ENCODE peak calls at places on chromosomes 6 and 20, in ten cellular contexts. One of them, this sample, is unnamed.

GRCh38 chr6:163634514-163635171 is 220.1 kb downstream of the QKI start:
- DNase-seq in caudate nucleus: no peak
- DNase-seq in astrocyte: no peak
- DNase-seq in stimulated activated naive CD4-positive, alpha-beta T cell: no peak
- DNase-seq in kidney tubule cell: no peak
- DNase-seq in cardiac septum: peak; percentile 63
- DNase-seq in T-helper 17 cell: no peak
- DNase-seq in choroid plexus epithelial cell: no peak
- DNase-seq in skeletal muscle cell: no peak
- DNase-seq in activated CD8-positive, alpha-beta T cell treated with anti-CD3 and anti-CD28 coated beads for 36 hours: no peak
- DNase-seq in this sample: no peak

GRCh38 chr6:7112741-7113313 is 5.1 kb downstream of the RREB1 start:
- DNase-seq in stimulated activated naive CD4-positive, alpha-beta T cell: peak; percentile 67
- DNase-seq in caudate nucleus: no peak
- DNase-seq in astrocyte: no peak
- DNase-seq in kidney tubule cell: peak; percentile 71
- DNase-seq in skeletal muscle cell: no peak
- DNase-seq in activated CD8-positive, alpha-beta T cell treated with anti-CD3 and anti-CD28 coated beads for 36 hours: peak; percentile 67
- DNase-seq in T-helper 17 cell: no peak
- DNase-seq in choroid plexus epithelial cell: no peak
- DNase-seq in cardiac septum: no peak
- DNase-seq in this sample: no peak

GRCh38 chr6:30007132-30007764 is 53.8 kb upstream of the POLR1H start:
- DNase-seq in choroid plexus epithelial cell: no peak
- DNase-seq in cardiac septum: no peak
- DNase-seq in skeletal muscle cell: no peak
- DNase-seq in caudate nucleus: no peak
- DNase-seq in kidney tubule cell: no peak
- DNase-seq in T-helper 17 cell: no peak
- DNase-seq in activated CD8-positive, alpha-beta T cell treated with anti-CD3 and anti-CD28 coated beads for 36 hours: peak; percentile 45
- DNase-seq in astrocyte: no peak
- DNase-seq in stimulated activated naive CD4-positive, alpha-beta T cell: peak; percentile 21
- DNase-seq in this sample: peak; percentile 89

GRCh38 chr6:27312146-27312949 is at the start of gene POM121L2:
- DNase-seq in astrocyte: peak; percentile 13
- DNase-seq in choroid plexus epithelial cell: peak; percentile 61
- DNase-seq in skeletal muscle cell: no peak
- DNase-seq in cardiac septum: no peak
- DNase-seq in T-helper 17 cell: peak; percentile 19
- DNase-seq in stimulated activated naive CD4-positive, alpha-beta T cell: peak; percentile 55
- DNase-seq in caudate nucleus: peak; percentile 59
- DNase-seq in kidney tubule cell: peak; percentile 86
- DNase-seq in activated CD8-positive, alpha-beta T cell treated with anti-CD3 and anti-CD28 coated beads for 36 hours: peak; percentile 72
- DNase-seq in this sample: peak; percentile 87

GRCh38 chr6:115365783-115366182 is 694.9 kb downstream of the FRK start:
- DNase-seq in activated CD8-positive, alpha-beta T cell treated with anti-CD3 and anti-CD28 coated beads for 36 hours: no peak
- DNase-seq in kidney tubule cell: no peak
- DNase-seq in cardiac septum: no peak
- DNase-seq in T-helper 17 cell: no peak
- DNase-seq in stimulated activated naive CD4-positive, alpha-beta T cell: no peak
- DNase-seq in caudate nucleus: no peak
- DNase-seq in skeletal muscle cell: no peak
- DNase-seq in astrocyte: no peak
- DNase-seq in choroid plexus epithelial cell: no peak
- DNase-seq in this sample: no peak

GRCh38 chr6:157764346-157765068 is 58.5 kb upstream of the SNX9 start:
- DNase-seq in stimulated activated naive CD4-positive, alpha-beta T cell: peak; percentile 92
- DNase-seq in choroid plexus epithelial cell: peak; percentile 100
- DNase-seq in skeletal muscle cell: peak; percentile 100
- DNase-seq in cardiac septum: peak; percentile 92
- DNase-seq in activated CD8-positive, alpha-beta T cell treated with anti-CD3 and anti-CD28 coated beads for 36 hours: peak; percentile 88
- DNase-seq in astrocyte: peak; percentile 100
- DNase-seq in T-helper 17 cell: peak; percentile 66
- DNase-seq in caudate nucleus: peak; percentile 89
- DNase-seq in kidney tubule cell: peak; percentile 100
- DNase-seq in this sample: no peak

GRCh38 chr20:25243416-25243979 is 4.4 kb upstream of the PYGB start:
- DNase-seq in T-helper 17 cell: no peak
- DNase-seq in astrocyte: no peak
- DNase-seq in kidney tubule cell: peak; percentile 55
- DNase-seq in stimulated activated naive CD4-positive, alpha-beta T cell: no peak
- DNase-seq in cardiac septum: no peak
- DNase-seq in choroid plexus epithelial cell: no peak
- DNase-seq in skeletal muscle cell: no peak
- DNase-seq in caudate nucleus: no peak
- DNase-seq in activated CD8-positive, alpha-beta T cell treated with anti-CD3 and anti-CD28 coated beads for 36 hours: no peak
- DNase-seq in this sample: no peak

GRCh38 chr6:170198298-170198697 is 92.6 kb downstream of the DLL1 start:
- DNase-seq in activated CD8-positive, alpha-beta T cell treated with anti-CD3 and anti-CD28 coated beads for 36 hours: no peak
- DNase-seq in astrocyte: peak; percentile 14
- DNase-seq in cardiac septum: no peak
- DNase-seq in stimulated activated naive CD4-positive, alpha-beta T cell: no peak
- DNase-seq in caudate nucleus: no peak
- DNase-seq in T-helper 17 cell: no peak
- DNase-seq in kidney tubule cell: no peak
- DNase-seq in skeletal muscle cell: no peak
- DNase-seq in choroid plexus epithelial cell: no peak
- DNase-seq in this sample: no peak

GRCh38 chr20:48002517-48002970 is 217.3 kb upstream of the SULF2 start:
- DNase-seq in caudate nucleus: no peak
- DNase-seq in kidney tubule cell: peak; percentile 50
- DNase-seq in skeletal muscle cell: no peak
- DNase-seq in cardiac septum: no peak
- DNase-seq in activated CD8-positive, alpha-beta T cell treated with anti-CD3 and anti-CD28 coated beads for 36 hours: no peak
- DNase-seq in choroid plexus epithelial cell: no peak
- DNase-seq in T-helper 17 cell: no peak
- DNase-seq in stimulated activated naive CD4-positive, alpha-beta T cell: no peak
- DNase-seq in astrocyte: no peak
- DNase-seq in this sample: no peak

GRCh38 chr6:41538556-41539182 is 7.5 kb upstream of the FOXP4 start:
- DNase-seq in skeletal muscle cell: no peak
- DNase-seq in stimulated activated naive CD4-positive, alpha-beta T cell: no peak
- DNase-seq in T-helper 17 cell: no peak
- DNase-seq in activated CD8-positive, alpha-beta T cell treated with anti-CD3 and anti-CD28 coated beads for 36 hours: no peak
- DNase-seq in kidney tubule cell: peak; percentile 52
- DNase-seq in astrocyte: no peak
- DNase-seq in choroid plexus epithelial cell: peak; percentile 56
- DNase-seq in caudate nucleus: no peak
- DNase-seq in cardiac septum: no peak
- DNase-seq in this sample: no peak

GRCh38 chr6:163291622-163292021 is 122.9 kb upstream of the QKI start:
- DNase-seq in T-helper 17 cell: no peak
- DNase-seq in skeletal muscle cell: peak; percentile 83
- DNase-seq in kidney tubule cell: no peak
- DNase-seq in caudate nucleus: no peak
- DNase-seq in choroid plexus epithelial cell: peak; percentile 72
- DNase-seq in stimulated activated naive CD4-positive, alpha-beta T cell: no peak
- DNase-seq in activated CD8-positive, alpha-beta T cell treated with anti-CD3 and anti-CD28 coated beads for 36 hours: no peak
- DNase-seq in cardiac septum: no peak
- DNase-seq in astrocyte: peak; percentile 82
- DNase-seq in this sample: no peak

GRCh38 chr6:153275997-153276396 is 144.9 kb upstream of the RGS17 start:
- DNase-seq in cardiac septum: no peak
- DNase-seq in activated CD8-positive, alpha-beta T cell treated with anti-CD3 and anti-CD28 coated beads for 36 hours: no peak
- DNase-seq in astrocyte: no peak
- DNase-seq in caudate nucleus: no peak
- DNase-seq in choroid plexus epithelial cell: no peak
- DNase-seq in kidney tubule cell: no peak
- DNase-seq in stimulated activated naive CD4-positive, alpha-beta T cell: no peak
- DNase-seq in skeletal muscle cell: no peak
- DNase-seq in T-helper 17 cell: no peak
- DNase-seq in this sample: no peak

GRCh38 chr6:912871-913663 is 220.1 kb upstream of the EXOC2 start:
- DNase-seq in choroid plexus epithelial cell: peak; percentile 82
- DNase-seq in skeletal muscle cell: peak; percentile 4
- DNase-seq in kidney tubule cell: peak; percentile 62
- DNase-seq in stimulated activated naive CD4-positive, alpha-beta T cell: no peak
- DNase-seq in caudate nucleus: peak; percentile 51
- DNase-seq in cardiac septum: no peak
- DNase-seq in T-helper 17 cell: no peak
- DNase-seq in astrocyte: no peak
- DNase-seq in activated CD8-positive, alpha-beta T cell treated with anti-CD3 and anti-CD28 coated beads for 36 hours: no peak
- DNase-seq in this sample: peak; percentile 87

GRCh38 chr20:64033981-64034493 is 1.9 kb upstream of the C20orf204 start:
- DNase-seq in skeletal muscle cell: no peak
- DNase-seq in T-helper 17 cell: no peak
- DNase-seq in caudate nucleus: no peak
- DNase-seq in cardiac septum: no peak
- DNase-seq in kidney tubule cell: no peak
- DNase-seq in astrocyte: no peak
- DNase-seq in activated CD8-positive, alpha-beta T cell treated with anti-CD3 and anti-CD28 coated beads for 36 hours: no peak
- DNase-seq in stimulated activated naive CD4-positive, alpha-beta T cell: no peak
- DNase-seq in choroid plexus epithelial cell: no peak
- DNase-seq in this sample: no peak

GRCh38 chr6:77040566-77041195 is 422.6 kb downstream of the HTR1B start:
- DNase-seq in caudate nucleus: no peak
- DNase-seq in skeletal muscle cell: no peak
- DNase-seq in kidney tubule cell: no peak
- DNase-seq in cardiac septum: no peak
- DNase-seq in stimulated activated naive CD4-positive, alpha-beta T cell: no peak
- DNase-seq in choroid plexus epithelial cell: no peak
- DNase-seq in T-helper 17 cell: no peak
- DNase-seq in activated CD8-positive, alpha-beta T cell treated with anti-CD3 and anti-CD28 coated beads for 36 hours: no peak
- DNase-seq in astrocyte: peak; percentile 2
- DNase-seq in this sample: no peak

GRCh38 chr6:22247916-22248482 is 48.8 kb downstream of the PRL start:
- DNase-seq in stimulated activated naive CD4-positive, alpha-beta T cell: no peak
- DNase-seq in caudate nucleus: no peak
- DNase-seq in kidney tubule cell: peak; percentile 15
- DNase-seq in skeletal muscle cell: no peak
- DNase-seq in choroid plexus epithelial cell: peak; percentile 64
- DNase-seq in cardiac septum: no peak
- DNase-seq in T-helper 17 cell: no peak
- DNase-seq in astrocyte: peak; percentile 25
- DNase-seq in activated CD8-positive, alpha-beta T cell treated with anti-CD3 and anti-CD28 coated beads for 36 hours: no peak
- DNase-seq in this sample: no peak

GRCh38 chr20:37075932-37076685 is 19.7 kb downstream of the RBL1 start:
- DNase-seq in choroid plexus epithelial cell: peak; percentile 14
- DNase-seq in astrocyte: no peak
- DNase-seq in skeletal muscle cell: no peak
- DNase-seq in caudate nucleus: no peak
- DNase-seq in T-helper 17 cell: no peak
- DNase-seq in stimulated activated naive CD4-positive, alpha-beta T cell: no peak
- DNase-seq in kidney tubule cell: no peak
- DNase-seq in cardiac septum: no peak
- DNase-seq in activated CD8-positive, alpha-beta T cell treated with anti-CD3 and anti-CD28 coated beads for 36 hours: no peak
- DNase-seq in this sample: no peak

GRCh38 chr6:75268988-75269354 is 15.6 kb downstream of the TMEM30A start:
- DNase-seq in T-helper 17 cell: no peak
- DNase-seq in activated CD8-positive, alpha-beta T cell treated with anti-CD3 and anti-CD28 coated beads for 36 hours: no peak
- DNase-seq in caudate nucleus: no peak
- DNase-seq in astrocyte: no peak
- DNase-seq in cardiac septum: no peak
- DNase-seq in choroid plexus epithelial cell: no peak
- DNase-seq in kidney tubule cell: no peak
- DNase-seq in stimulated activated naive CD4-positive, alpha-beta T cell: no peak
- DNase-seq in skeletal muscle cell: no peak
- DNase-seq in this sample: no peak

GRCh38 chr20:9241232-9241692 is 172.4 kb downstream of the PLCB4 start:
- DNase-seq in kidney tubule cell: peak; percentile 93
- DNase-seq in skeletal muscle cell: peak; percentile 35
- DNase-seq in stimulated activated naive CD4-positive, alpha-beta T cell: no peak
- DNase-seq in astrocyte: peak; percentile 98
- DNase-seq in T-helper 17 cell: no peak
- DNase-seq in choroid plexus epithelial cell: peak; percentile 91
- DNase-seq in activated CD8-positive, alpha-beta T cell treated with anti-CD3 and anti-CD28 coated beads for 36 hours: no peak
- DNase-seq in cardiac septum: no peak
- DNase-seq in caudate nucleus: no peak
- DNase-seq in this sample: no peak

GRCh38 chr20:40457404-40457803 is 231.6 kb downstream of the MAFB start:
- DNase-seq in skeletal muscle cell: no peak
- DNase-seq in cardiac septum: no peak
- DNase-seq in T-helper 17 cell: no peak
- DNase-seq in activated CD8-positive, alpha-beta T cell treated with anti-CD3 and anti-CD28 coated beads for 36 hours: no peak
- DNase-seq in astrocyte: no peak
- DNase-seq in stimulated activated naive CD4-positive, alpha-beta T cell: no peak
- DNase-seq in kidney tubule cell: no peak
- DNase-seq in choroid plexus epithelial cell: no peak
- DNase-seq in caudate nucleus: no peak
- DNase-seq in this sample: no peak

GRCh38 chr6:46735720-46736031 is 501 bp upstream of the PLA2G7 start:
- DNase-seq in cardiac septum: no peak
- DNase-seq in astrocyte: no peak
- DNase-seq in skeletal muscle cell: no peak
- DNase-seq in T-helper 17 cell: no peak
- DNase-seq in kidney tubule cell: no peak
- DNase-seq in caudate nucleus: peak; percentile 37
- DNase-seq in activated CD8-positive, alpha-beta T cell treated with anti-CD3 and anti-CD28 coated beads for 36 hours: no peak
- DNase-seq in stimulated activated naive CD4-positive, alpha-beta T cell: no peak
- DNase-seq in choroid plexus epithelial cell: no peak
- DNase-seq in this sample: no peak

GRCh38 chr6:149384464-149384863 is 15.6 kb upstream of the SUMO4 start:
- DNase-seq in stimulated activated naive CD4-positive, alpha-beta T cell: no peak
- DNase-seq in T-helper 17 cell: no peak
- DNase-seq in caudate nucleus: no peak
- DNase-seq in cardiac septum: no peak
- DNase-seq in choroid plexus epithelial cell: no peak
- DNase-seq in astrocyte: no peak
- DNase-seq in skeletal muscle cell: no peak
- DNase-seq in activated CD8-positive, alpha-beta T cell treated with anti-CD3 and anti-CD28 coated beads for 36 hours: no peak
- DNase-seq in kidney tubule cell: no peak
- DNase-seq in this sample: no peak

GRCh38 chr6:115766745-115767462 is 293.8 kb downstream of the FRK start:
- DNase-seq in T-helper 17 cell: no peak
- DNase-seq in skeletal muscle cell: no peak
- DNase-seq in stimulated activated naive CD4-positive, alpha-beta T cell: no peak
- DNase-seq in cardiac septum: no peak
- DNase-seq in caudate nucleus: no peak
- DNase-seq in kidney tubule cell: no peak
- DNase-seq in choroid plexus epithelial cell: peak; percentile 0
- DNase-seq in activated CD8-positive, alpha-beta T cell treated with anti-CD3 and anti-CD28 coated beads for 36 hours: no peak
- DNase-seq in astrocyte: no peak
- DNase-seq in this sample: peak; percentile 7

GRCh38 chr20:11195899-11196558 is 522.2 kb upstream of the JAG1 start:
- DNase-seq in choroid plexus epithelial cell: peak; percentile 67
- DNase-seq in stimulated activated naive CD4-positive, alpha-beta T cell: no peak
- DNase-seq in T-helper 17 cell: no peak
- DNase-seq in skeletal muscle cell: peak; percentile 69
- DNase-seq in astrocyte: peak; percentile 60
- DNase-seq in caudate nucleus: no peak
- DNase-seq in activated CD8-positive, alpha-beta T cell treated with anti-CD3 and anti-CD28 coated beads for 36 hours: no peak
- DNase-seq in kidney tubule cell: peak; percentile 95
- DNase-seq in cardiac septum: no peak
- DNase-seq in this sample: no peak

GRCh38 chr20:50814438-50815161 is 19.7 kb downstream of the BCAS4 start:
- DNase-seq in cardiac septum: no peak
- DNase-seq in choroid plexus epithelial cell: no peak
- DNase-seq in T-helper 17 cell: no peak
- DNase-seq in astrocyte: no peak
- DNase-seq in skeletal muscle cell: no peak
- DNase-seq in kidney tubule cell: no peak
- DNase-seq in activated CD8-positive, alpha-beta T cell treated with anti-CD3 and anti-CD28 coated beads for 36 hours: peak; percentile 22
- DNase-seq in stimulated activated naive CD4-positive, alpha-beta T cell: no peak
- DNase-seq in caudate nucleus: no peak
- DNase-seq in this sample: no peak

GRCh38 chr20:50873518-50873959 is 57.7 kb downstream of the ADNP start:
- DNase-seq in kidney tubule cell: no peak
- DNase-seq in caudate nucleus: no peak
- DNase-seq in choroid plexus epithelial cell: no peak
- DNase-seq in skeletal muscle cell: no peak
- DNase-seq in stimulated activated naive CD4-positive, alpha-beta T cell: no peak
- DNase-seq in T-helper 17 cell: no peak
- DNase-seq in astrocyte: no peak
- DNase-seq in cardiac septum: no peak
- DNase-seq in activated CD8-positive, alpha-beta T cell treated with anti-CD3 and anti-CD28 coated beads for 36 hours: no peak
- DNase-seq in this sample: peak; percentile 16

GRCh38 chr20:62907377-62908317 is 18.7 kb downstream of the DIDO1 start:
- DNase-seq in stimulated activated naive CD4-positive, alpha-beta T cell: peak; percentile 27
- DNase-seq in cardiac septum: no peak
- DNase-seq in T-helper 17 cell: no peak
- DNase-seq in skeletal muscle cell: no peak
- DNase-seq in caudate nucleus: no peak
- DNase-seq in choroid plexus epithelial cell: no peak
- DNase-seq in kidney tubule cell: no peak
- DNase-seq in activated CD8-positive, alpha-beta T cell treated with anti-CD3 and anti-CD28 coated beads for 36 hours: peak; percentile 68
- DNase-seq in astrocyte: no peak
- DNase-seq in this sample: peak; percentile 90

GRCh38 chr20:19815553-19815991 is 57.5 kb downstream of the RIN2 start:
- DNase-seq in T-helper 17 cell: no peak
- DNase-seq in choroid plexus epithelial cell: peak; percentile 99
- DNase-seq in caudate nucleus: no peak
- DNase-seq in activated CD8-positive, alpha-beta T cell treated with anti-CD3 and anti-CD28 coated beads for 36 hours: no peak
- DNase-seq in astrocyte: peak; percentile 98
- DNase-seq in skeletal muscle cell: peak; percentile 96
- DNase-seq in cardiac septum: no peak
- DNase-seq in stimulated activated naive CD4-positive, alpha-beta T cell: no peak
- DNase-seq in kidney tubule cell: peak; percentile 97
- DNase-seq in this sample: no peak